ENCODE peak calls at places on chromosomes 6 and 20, in six cellular contexts. F, Q, X, L, Z and I are unnamed samples.

GRCh38 chr6:147867827-147868226 is 359.3 kb downstream of the SAMD5 start:
- DNase-seq in Q (no peak), L (no peak), Z (no peak), F (no peak), X (no peak), I (no peak)

GRCh38 chr6:41705996-41706835 is 29.2 kb downstream of the TFEB start:
- DNase-seq in Q (peak), F (peak), L (peak), Z (peak), X (peak), I (peak)

GRCh38 chr6:43909474-43910148 is 139.6 kb downstream of the VEGFA start:
- DNase-seq in F (no peak), Z (no peak), X (no peak), Q (no peak), L (no peak), I (no peak)

GRCh38 chr20:4787825-4788224 is 66.1 kb downstream of the PRND start:
- DNase-seq in X (no peak), Q (no peak), Z (no peak), F (no peak), L (no peak), I (no peak)

GRCh38 chr6:137832110-137832509 is 34.9 kb upstream of the TNFAIP3 start:
- DNase-seq in X (no peak), F (peak), Q (peak), Z (no peak), L (no peak), I (peak)

GRCh38 chr20:64278319-64278681 is 22.8 kb downstream of the PCMTD2 start:
- DNase-seq in Z (no peak), F (no peak), L (no peak), Q (no peak), X (no peak), I (no peak)

GRCh38 chr6:158410784-158411183 is 98.5 kb downstream of the TULP4 start:
- DNase-seq in X (no peak), F (no peak), Q (no peak), Z (no peak), L (no peak), I (no peak)

GRCh38 chr6:80132942-80133517 is 26.6 kb downstream of the BCKDHB start:
- DNase-seq in F (peak), L (peak), X (no peak), Q (peak), Z (peak), I (peak)

GRCh38 chr6:33746036-33746600 is 587 bp downstream of the IP6K3 start:
- DNase-seq in F (no peak), Q (peak), X (peak), L (no peak), Z (no peak), I (peak)
- TF ChIP-seq CTCF in F (no peak), Q (peak), X (no peak), L (no peak), Z (no peak), I (peak)

GRCh38 chr6:84665392-84665791 is 99.0 kb downstream of the TBX18 start:
- DNase-seq in F (no peak), L (no peak), Z (no peak), X (no peak), Q (no peak), I (no peak)
- TF ChIP-seq CTCF in F (no peak), L (no peak), Z (no peak), X (no peak), Q (no peak), I (no peak)

DNA sequence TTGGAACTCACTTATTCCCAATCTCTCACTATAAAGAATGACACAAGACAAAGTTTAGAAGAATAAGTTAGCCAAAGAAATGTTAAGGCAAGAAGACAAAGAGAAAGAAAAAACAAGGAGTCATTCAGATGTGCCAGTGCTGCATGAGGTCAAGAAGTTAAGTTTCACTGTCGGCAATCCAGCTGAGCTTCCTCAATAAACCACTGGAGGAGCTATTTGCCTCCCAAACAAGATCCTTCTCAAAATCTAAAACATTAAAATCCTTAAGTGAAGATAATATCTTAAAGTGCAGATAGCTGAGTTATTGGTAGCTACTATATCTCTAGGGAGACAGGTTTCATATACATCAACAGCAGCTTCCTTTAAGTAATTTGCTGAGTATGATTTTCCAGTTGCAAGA is 512.3 kb downstream of the HDGFL1 start:
- DNase-seq in X (no peak), Q (no peak), L (no peak), Z (no peak), F (no peak), I (no peak)
- TF ChIP-seq CTCF in X (no peak), Q (peak), L (no peak), Z (peak), F (peak), I (no peak)

DNA sequence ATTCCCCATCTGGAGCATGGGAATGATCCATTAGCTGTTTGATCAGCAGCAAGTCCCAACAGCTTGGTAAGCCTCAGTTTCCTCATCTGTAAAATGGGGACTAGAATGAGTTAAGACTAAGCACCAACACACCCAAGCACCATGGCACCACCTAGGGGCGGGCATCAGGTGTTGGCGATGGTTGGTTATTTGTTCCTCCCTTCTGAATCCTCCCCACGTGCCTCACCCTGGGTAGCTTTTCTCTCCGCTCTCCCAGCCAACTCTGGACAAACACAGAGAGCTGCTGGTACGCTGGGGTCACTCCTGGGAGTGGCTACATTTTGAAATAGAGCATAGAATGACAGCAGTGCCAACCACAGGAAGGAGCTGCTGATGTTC is 13.3 kb upstream of the ITPR3 start:
- DNase-seq in Q (no peak), Z (peak), L (peak), X (no peak), F (peak), I (no peak)
- TF ChIP-seq CTCF in Q (peak), Z (peak), L (no peak), X (no peak), F (peak), I (peak)

DNA sequence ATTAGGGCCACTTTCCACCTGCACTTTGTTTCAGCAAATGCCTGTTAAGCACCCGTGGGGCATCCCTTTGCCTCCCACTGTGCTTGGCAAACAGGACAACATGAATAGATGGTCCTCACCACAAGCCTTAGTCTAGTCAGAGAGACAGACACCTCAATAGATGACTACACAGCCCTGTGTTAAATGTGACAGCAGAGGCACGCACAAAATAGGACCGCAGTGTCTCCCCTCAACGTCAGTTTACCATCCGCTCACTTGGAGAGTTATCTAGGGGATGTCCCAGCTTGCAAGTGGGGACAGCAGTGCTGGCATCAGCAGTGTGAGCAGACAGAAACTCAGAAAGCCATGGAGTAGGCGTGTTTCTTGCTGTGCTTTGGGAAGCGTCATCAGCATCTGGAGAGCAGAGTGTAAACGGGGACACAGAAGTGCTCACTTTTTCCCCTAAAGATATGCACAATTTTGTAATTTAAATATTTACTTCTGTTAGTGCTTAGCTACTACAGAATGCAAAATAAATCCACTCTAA is 66.0 kb upstream of the TXNDC5 start:
- DNase-seq in Q (no peak), X (no peak), L (no peak), Z (no peak), F (no peak), I (no peak)
- TF ChIP-seq CTCF in Q (no peak), X (no peak), L (no peak), Z (no peak), F (no peak), I (no peak)

GRCh38 chr6:14276667-14277404 is 159.3 kb downstream of the CD83 start:
- DNase-seq in Z (no peak), L (no peak), F (no peak), Q (peak), X (peak), I (no peak)

GRCh38 chr6:14276066-14276465 is 158.5 kb downstream of the CD83 start:
- DNase-seq in X (no peak), F (no peak), Z (no peak), L (no peak), Q (no peak), I (no peak)

GRCh38 chr6:14274552-14275492 is 157.2 kb downstream of the CD83 start:
- DNase-seq in X (no peak), Q (no peak), Z (no peak), F (peak), L (no peak), I (no peak)

GRCh38 chr6:14274016-14274415 is 156.4 kb downstream of the CD83 start:
- DNase-seq in Z (no peak), X (no peak), Q (no peak), F (no peak), L (no peak), I (no peak)

DNA sequence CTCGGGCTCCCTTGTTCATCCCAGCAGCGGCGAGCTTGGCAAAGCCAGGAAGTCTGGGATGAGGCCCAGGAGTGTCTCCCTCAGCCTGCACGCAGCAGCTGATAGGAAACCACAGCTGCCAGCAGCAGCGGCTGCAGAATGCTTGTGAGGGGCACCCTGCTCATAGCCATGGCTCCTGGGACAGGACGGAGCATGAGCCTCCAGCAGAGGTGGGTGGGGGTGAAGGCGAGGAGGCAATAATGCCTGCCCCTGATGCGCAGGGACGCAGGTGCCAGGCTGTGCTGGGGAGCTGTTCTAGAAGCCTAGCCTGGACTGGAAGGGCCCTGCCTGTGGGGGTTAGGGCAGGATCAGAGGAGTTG is 157.9 kb downstream of the CD83 start:
- DNase-seq in Z (no peak), F (no peak), L (no peak), X (no peak), Q (no peak), I (no peak)
- TF ChIP-seq CTCF in Z (no peak), F (no peak), L (no peak), X (no peak), Q (no peak), I (no peak)

GRCh38 chr6:70166088-70166958 is 136.6 kb downstream of the COL9A1 start:
- DNase-seq in F (peak), Q (peak), X (no peak), Z (peak), L (peak), I (peak)
- TF ChIP-seq CTCF in F (peak), Q (peak), X (no peak), Z (peak), L (no peak), I (peak)

GRCh38 chr6:169176361-169176991 is 77.2 kb downstream of the THBS2 start:
- DNase-seq in L (no peak), X (peak), F (no peak), Q (no peak), Z (no peak), I (no peak)

GRCh38 chr6:169174516-169175359 is 78.9 kb downstream of the THBS2 start:
- DNase-seq in Q (no peak), F (no peak), X (peak), Z (no peak), L (no peak), I (no peak)

GRCh38 chr6:169175360-169175887 is 78.2 kb downstream of the THBS2 start:
- DNase-seq in Q (no peak), Z (no peak), F (no peak), X (no peak), L (no peak), I (no peak)

GRCh38 chr6:169173532-169174268 is 79.9 kb downstream of the THBS2 start:
- DNase-seq in Z (no peak), Q (no peak), L (no peak), X (peak), F (peak), I (peak)

DNA sequence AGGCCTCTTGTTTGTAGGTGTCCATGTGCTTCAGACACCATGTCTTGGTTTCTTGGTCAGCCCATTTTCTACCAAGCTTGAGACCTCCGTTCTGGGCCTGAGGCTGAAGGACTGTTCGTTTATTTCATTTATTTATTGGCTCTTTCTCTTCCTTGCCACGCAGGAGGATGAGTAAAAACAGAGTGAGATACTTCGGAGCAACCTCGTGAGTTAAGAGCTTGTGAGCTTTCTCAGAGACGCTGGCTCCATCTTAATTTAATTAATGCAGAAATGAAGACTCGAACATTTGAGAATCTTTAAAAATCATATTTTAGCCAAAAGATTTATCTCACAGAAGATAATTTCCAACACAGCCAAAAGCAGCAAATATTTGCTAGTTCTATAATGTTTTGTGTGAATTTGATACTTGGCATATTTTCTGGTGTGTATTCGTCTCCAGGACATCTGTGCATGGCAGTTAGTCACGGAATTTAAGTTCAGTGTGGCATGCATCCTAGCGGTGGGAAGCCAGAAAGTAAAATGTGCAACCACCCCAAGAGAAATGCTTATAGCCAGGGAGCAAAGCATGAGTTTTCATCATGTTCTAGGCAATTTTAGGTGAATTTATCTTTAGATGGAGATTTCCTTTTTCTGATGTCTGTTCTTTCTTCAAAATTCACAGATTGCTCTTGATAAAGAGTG is 76.0 kb downstream of the THBS2 start:
- DNase-seq in X (no peak), Q (peak), F (no peak), L (no peak), Z (no peak), I (no peak)
- TF ChIP-seq CTCF in X (no peak), Q (peak), F (no peak), L (no peak), Z (no peak), I (no peak)

GRCh38 chr6:149859938-149860337 is 4.2 kb downstream of the LRP11 start:
- DNase-seq in Z (no peak), L (no peak), X (no peak), Q (no peak), F (no peak), I (no peak)

GRCh38 chr6:149859368-149859767 is 4.8 kb downstream of the LRP11 start:
- DNase-seq in Q (peak), Z (no peak), L (no peak), F (no peak), X (no peak), I (peak)

GRCh38 chr6:149860513-149860833 is 3.7 kb downstream of the LRP11 start:
- DNase-seq in L (no peak), X (no peak), Q (no peak), Z (no peak), F (no peak), I (no peak)

GRCh38 chr6:149861603-149862423 is 2.3 kb downstream of the LRP11 start:
- DNase-seq in X (no peak), Z (no peak), Q (no peak), L (no peak), F (no peak), I (no peak)

DNA sequence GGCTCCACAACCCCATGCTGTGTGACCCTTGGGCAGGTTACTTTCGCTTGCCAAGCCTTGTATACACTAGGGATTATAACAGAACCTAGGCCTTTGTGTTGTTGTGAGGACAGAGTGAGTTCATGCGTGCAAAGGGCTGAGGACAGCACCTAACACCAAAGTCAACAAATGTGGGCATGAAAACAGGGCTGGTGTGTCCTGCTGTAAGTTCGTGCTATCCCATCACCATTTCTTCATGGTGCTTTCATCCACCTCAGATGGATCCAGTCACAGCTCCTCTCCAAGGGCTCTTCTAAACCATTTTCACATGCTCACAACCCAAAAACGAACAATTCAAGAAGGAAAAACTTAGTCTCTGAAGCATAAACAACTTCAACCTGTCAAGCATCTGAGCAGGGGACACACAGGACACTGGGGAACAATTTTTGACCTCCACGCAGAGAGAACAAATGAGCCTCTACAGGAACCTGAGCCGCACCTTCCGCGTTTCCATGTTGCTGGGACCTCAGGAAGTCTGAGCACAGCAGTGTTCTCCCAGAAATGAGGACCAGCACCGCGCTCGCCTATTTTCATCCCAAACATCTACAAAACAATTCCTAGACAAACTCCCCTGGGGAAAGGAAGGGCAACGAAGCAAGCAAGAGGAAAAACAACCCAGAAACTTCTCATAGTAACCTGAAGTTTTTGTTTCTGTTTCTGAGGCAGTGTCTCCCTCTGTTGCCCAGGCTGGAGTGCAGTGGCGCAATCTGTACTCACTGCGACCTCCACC is 3.1 kb downstream of the LRP11 start:
- DNase-seq in L (no peak), F (no peak), Q (peak), Z (peak), X (no peak), I (no peak)
- TF ChIP-seq CTCF in L (no peak), F (peak), Q (peak), Z (no peak), X (no peak), I (no peak)